ENCODE peak calls at places on chromosome 11, in four cellular contexts. S, D, J and X are unnamed samples.

GRCh38 chr11:86955674-86956522 is 703 bp upstream of the FZD4 start:
- DNase-seq in D (peak; percentile 71), J (peak; percentile 73), S (peak; percentile 89), X (peak; percentile 85)

GRCh38 chr11:61777234-61778090 is 14.9 kb downstream of the TMEM258 start:
- DNase-seq in D (no peak), J (no peak), S (peak; percentile 77), X (peak; percentile 53)

GRCh38 chr11:2156416-2157182 is 4.4 kb downstream of the INS start:
- DNase-seq in D (peak; percentile 79), J (peak; percentile 42), S (peak; percentile 85), X (peak; percentile 76)

GRCh38 chr11:16607675-16608644 is 130.5 kb upstream of the C11orf58 start:
- DNase-seq in S (peak; percentile 38), J (no peak), D (no peak), X (peak; percentile 39)

GRCh38 chr11:76657139-76657823 is 13.3 kb downstream of the LRRC32 start:
- DNase-seq in J (no peak), D (peak; percentile 31), S (peak; percentile 18), X (no peak)

GRCh38 chr11:44011797-44012196 is 36.0 kb upstream of the ACCSL start:
- DNase-seq in D (no peak), S (no peak), J (peak; percentile 56), X (no peak)

GRCh38 chr11:103486609-103487008 is 377.4 kb downstream of the DYNC2H1 start:
- DNase-seq in D (no peak), J (no peak), S (no peak), X (no peak)

GRCh38 chr11:112583246-112583893 is 322.7 kb upstream of the PLET1 start:
- DNase-seq in J (no peak), D (no peak), S (no peak), X (no peak)

GRCh38 chr11:47905358-47906059 is 57.4 kb upstream of the NUP160 start:
- DNase-seq in D (no peak), S (no peak), J (no peak), X (no peak)

GRCh38 chr11:34827239-34827638 is 88.9 kb downstream of the APIP start:
- DNase-seq in S (no peak), J (no peak), D (no peak), X (no peak)

GRCh38 chr11:102194257-102194656 is 84.0 kb downstream of the YAP1 start:
- DNase-seq in J (no peak), S (no peak), D (no peak), X (no peak)

GRCh38 chr11:130301002-130301401 is 13.7 kb downstream of the ZBTB44 start:
- DNase-seq in D (no peak), S (no peak), J (no peak), X (no peak)

GRCh38 chr11:69593851-69594250 is 47.1 kb upstream of the CCND1 start:
- DNase-seq in S (no peak), J (no peak), D (no peak), X (no peak)

GRCh38 chr11:19216709-19217374 is 15.1 kb upstream of the CSRP3 start:
- DNase-seq in S (no peak), J (no peak), D (no peak), X (no peak)

GRCh38 chr11:75245356-75246005 is 4.9 kb downstream of the TPBGL start:
- DNase-seq in S (peak; percentile 8), D (peak; percentile 8), J (no peak), X (no peak)

GRCh38 chr11:119100246-119100959 is 1.2 kb downstream of the DPAGT1 start:
- DNase-seq in J (peak; percentile 67), S (no peak), D (peak; percentile 38), X (no peak)

GRCh38 chr11:2737876-2738275 is 38.1 kb upstream of the KCNQ1OT1 start:
- DNase-seq in D (no peak), S (no peak), J (peak; percentile 47), X (peak; percentile 63)

GRCh38 chr11:73528877-73529530 is 68.9 kb downstream of the FAM168A start:
- DNase-seq in J (no peak), S (no peak), D (no peak), X (no peak)

GRCh38 chr11:66333220-66333877 is 2.9 kb downstream of the RIN1 start:
- DNase-seq in D (no peak), J (no peak), S (no peak), X (no peak)

GRCh38 chr11:60872952-60873524 is 5.7 kb downstream of the ZP1 start:
- DNase-seq in J (peak; percentile 29), S (peak; percentile 26), D (no peak), X (peak; percentile 26)

GRCh38 chr11:66032962-66033735 is 6.9 kb upstream of the CATSPER1 start:
- DNase-seq in D (no peak), J (no peak), S (no peak), X (no peak)

GRCh38 chr11:116853461-116854073 is 16.1 kb upstream of the APOA1 start:
- DNase-seq in S (peak; percentile 53), D (no peak), J (peak; percentile 83), X (peak; percentile 48)

GRCh38 chr11:118084247-118084646 is 2.5 kb downstream of the SMIM35 start:
- DNase-seq in J (peak; percentile 10), S (no peak), D (no peak), X (peak; percentile 48)

GRCh38 chr11:96038046-96038445 is 114.1 kb upstream of the MTMR2 start:
- DNase-seq in S (no peak), J (no peak), D (no peak), X (no peak)

GRCh38 chr11:96465537-96465936 is 75.7 kb downstream of the JRKL start:
- DNase-seq in S (no peak), D (no peak), J (no peak), X (no peak)

GRCh38 chr11:2587976-2588748 is 111.6 kb downstream of the KCNQ1OT1 start:
- DNase-seq in D (peak; percentile 39), J (no peak), S (peak; percentile 14), X (no peak)

GRCh38 chr11:48006301-48006992 is 26.1 kb downstream of the PTPRJ start:
- DNase-seq in D (no peak), J (peak; percentile 85), S (no peak), X (no peak)

GRCh38 chr11:124758355-124759267 is 3.5 kb downstream of the ESAM start:
- DNase-seq in S (peak; percentile 88), D (peak; percentile 84), J (peak; percentile 52), X (peak; percentile 91)

GRCh38 chr11:61728940-61729219 is 23.6 kb upstream of the MYRF start:
- DNase-seq in J (peak; percentile 30), D (no peak), S (no peak), X (no peak)

GRCh38 chr11:21037836-21038235 is 368.4 kb downstream of the NELL1 start:
- DNase-seq in J (no peak), D (no peak), S (no peak), X (no peak)

GRCh38 chr11:78110351-78110750 is 29.1 kb downstream of the ALG8 start:
- DNase-seq in S (no peak), J (no peak), D (no peak), X (no peak)